ENCODE peak calls at places on chromosomes 16 and 17, in six cellular contexts. Z is endothelial cell, P is lower leg skin, X is RWPE1, G is lower lobe of right lung, W is AG09319. Y is an unnamed sample.

GRCh38 chr17:61903251-61903650 is 24.5 kb downstream of the INTS2 start:
- DNase-seq in W (no peak), X (no peak), Z (no peak), P (no peak), G (no peak), Y (no peak)

GRCh38 chr17:1170739-1171138 is 9.0 kb downstream of the ABR start:
- DNase-seq in P (no peak), W (no peak), X (no peak), Z (no peak), G (no peak), Y (no peak)

GRCh38 chr17:67281053-67281452 is 36.1 kb upstream of the HELZ start:
- DNase-seq in P (no peak), X (no peak), G (no peak), W (no peak), Z (no peak), Y (no peak)

GRCh38 chr16:84174396-84174795 is 12.5 kb downstream of the TAF1C start:
- DNase-seq in X (no peak), Z (no peak), P (no peak), G (no peak), W (no peak), Y (no peak)

GRCh38 chr16:59213952-59214351 is 479.8 kb upstream of the GOT2 start:
- DNase-seq in Z (no peak), G (no peak), P (no peak), W (no peak), X (no peak), Y (no peak)

GRCh38 chr17:40371261-40371929 is 6.9 kb upstream of the GJD3 start:
- DNase-seq in G (no peak), X (no peak), Z (no peak), W (no peak), P (peak), Y (no peak)

GRCh38 chr16:1863681-1864460 is 8.1 kb downstream of the MEIOB start:
- DNase-seq in G (no peak), Z (no peak), X (no peak), P (no peak), W (peak), Y (no peak)

GRCh38 chr17:74637265-74637664 is 13.7 kb upstream of the CD300E start:
- DNase-seq in G (no peak), W (no peak), P (no peak), X (no peak), Z (no peak), Y (no peak)

GRCh38 chr16:57764341-57765159 is 29.0 kb downstream of the KATNB1 start:
- DNase-seq in Z (peak), G (peak), W (peak), P (no peak), X (peak), Y (peak)

GRCh38 chr16:83136924-83137323 is 510.2 kb downstream of the CDH13 start:
- DNase-seq in Z (no peak), W (no peak), P (no peak), X (no peak), G (no peak), Y (no peak)

GRCh38 chr17:42585353-42585752 is 7.8 kb upstream of the PSMC3IP start:
- DNase-seq in X (no peak), W (no peak), P (no peak), Z (no peak), G (no peak), Y (no peak)

GRCh38 chr16:87305505-87306391 is 11.4 kb downstream of the C16orf95 start:
- DNase-seq in X (no peak), Z (no peak), G (no peak), P (no peak), W (peak), Y (no peak)
- TF ChIP-seq CTCF in X (no peak), Z (no peak), G (no peak), P (no peak), W (peak), Y (no peak)

DNA sequence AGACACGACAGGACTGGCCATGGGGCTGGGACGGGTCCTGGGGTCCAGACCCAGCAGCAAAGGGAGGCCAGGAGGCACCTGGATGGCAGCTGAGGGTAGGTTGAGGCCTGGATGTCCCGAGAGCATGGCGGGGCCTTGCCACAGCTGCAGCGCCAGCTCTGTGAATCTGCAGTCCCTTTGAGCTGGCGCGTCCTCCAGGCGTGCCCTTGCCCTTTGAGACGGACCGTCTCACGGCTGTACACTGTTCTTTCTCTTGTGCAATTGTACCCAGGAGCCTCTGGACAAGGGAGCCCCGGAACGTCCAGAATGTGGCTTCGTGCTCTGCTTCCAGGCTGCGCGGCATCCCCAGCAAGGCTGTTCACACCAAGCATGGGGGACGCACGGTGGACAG is 69.5 kb upstream of the CIBAR2 start:
- DNase-seq in W (no peak), Z (no peak), X (no peak), G (peak), P (no peak), Y (no peak)
- TF ChIP-seq CTCF in W (no peak), Z (no peak), X (no peak), G (no peak), P (no peak), Y (no peak)

GRCh38 chr17:9771465-9771864 is 19.9 kb downstream of the DHRS7C start:
- DNase-seq in Z (no peak), W (no peak), X (no peak), G (no peak), P (no peak), Y (no peak)

GRCh38 chr17:9769036-9769695 is 22.2 kb downstream of the DHRS7C start:
- DNase-seq in W (no peak), X (no peak), G (no peak), Z (no peak), P (no peak), Y (no peak)

GRCh38 chr17:9767432-9767991 is 23.9 kb downstream of the DHRS7C start:
- DNase-seq in Z (no peak), W (no peak), G (no peak), X (no peak), P (no peak), Y (no peak)

GRCh38 chr17:9766970-9767369 is 24.4 kb downstream of the DHRS7C start:
- DNase-seq in X (no peak), G (no peak), W (no peak), Z (no peak), P (no peak), Y (no peak)

GRCh38 chr17:9768381-9768934 is 22.9 kb downstream of the DHRS7C start:
- DNase-seq in G (no peak), P (no peak), Z (no peak), X (peak), W (no peak), Y (no peak)
- TF ChIP-seq CTCF in G (peak), P (no peak), Z (peak), X (peak), W (peak), Y (peak)

GRCh38 chr17:12180644-12181261 is 160.1 kb downstream of the MAP2K4 start:
- DNase-seq in Z (peak), X (peak), P (no peak), W (peak), G (no peak), Y (no peak)
- TF ChIP-seq CTCF in Z (peak), X (peak), P (no peak), W (peak), G (peak), Y (peak)

GRCh38 chr17:70098030-70098429 is 23.0 kb downstream of the KCNJ16 start:
- DNase-seq in Z (no peak), W (no peak), X (no peak), G (no peak), P (no peak), Y (no peak)

GRCh38 chr17:70099884-70100283 is 24.9 kb downstream of the KCNJ16 start:
- DNase-seq in X (no peak), G (no peak), Z (peak), P (no peak), W (no peak), Y (no peak)

GRCh38 chr17:70099267-70099666 is 24.2 kb downstream of the KCNJ16 start:
- DNase-seq in Z (no peak), G (no peak), W (no peak), X (no peak), P (no peak), Y (no peak)

GRCh38 chr17:70102531-70102930 is 27.5 kb downstream of the KCNJ16 start:
- DNase-seq in G (no peak), Z (no peak), X (no peak), P (no peak), W (no peak), Y (no peak)

GRCh38 chr17:70100983-70101382 is 26.0 kb downstream of the KCNJ16 start:
- DNase-seq in P (no peak), X (no peak), Z (no peak), W (no peak), G (no peak), Y (no peak)
- TF ChIP-seq CTCF in P (no peak), X (no peak), Z (no peak), W (peak), G (no peak), Y (no peak)

DNA sequence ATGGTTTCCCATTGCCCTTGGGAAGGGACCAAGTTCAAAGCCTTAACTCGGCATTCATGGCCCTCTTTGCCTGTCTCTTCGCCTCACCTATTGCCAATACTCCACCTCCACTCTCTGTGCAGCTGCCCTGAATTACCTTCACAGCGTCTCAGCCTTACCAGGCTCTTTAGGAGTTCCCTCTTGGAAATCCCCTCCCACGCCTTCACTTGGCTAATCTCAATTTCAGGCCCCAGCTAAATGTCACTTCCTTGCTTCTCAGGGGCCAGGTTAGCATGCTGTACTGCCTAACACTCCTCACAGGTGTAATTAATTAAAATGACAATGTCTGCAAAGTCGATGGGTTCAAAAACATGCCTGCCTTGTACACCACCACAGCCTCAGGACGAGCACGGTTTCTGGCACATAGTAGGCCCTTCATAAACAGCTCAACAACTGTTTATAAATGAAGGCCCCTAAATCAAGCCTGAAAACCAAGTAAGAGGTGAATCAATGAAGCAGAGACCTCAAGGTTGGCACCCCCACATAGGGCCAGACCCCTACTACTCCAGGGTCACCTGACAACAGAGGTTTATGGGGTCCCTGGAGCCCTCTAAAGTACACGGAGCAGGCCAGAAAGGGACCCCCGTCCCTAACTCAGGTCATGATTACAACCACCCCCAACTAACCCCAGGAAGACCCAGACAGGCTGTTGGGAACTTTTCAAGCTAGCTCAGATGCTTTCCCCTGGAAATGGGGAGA is 11.2 kb upstream of the EEF2K start:
- DNase-seq in P (no peak), Z (no peak), X (no peak), G (no peak), W (no peak), Y (no peak)
- TF ChIP-seq CTCF in P (no peak), Z (no peak), X (no peak), G (no peak), W (no peak), Y (no peak)

DNA sequence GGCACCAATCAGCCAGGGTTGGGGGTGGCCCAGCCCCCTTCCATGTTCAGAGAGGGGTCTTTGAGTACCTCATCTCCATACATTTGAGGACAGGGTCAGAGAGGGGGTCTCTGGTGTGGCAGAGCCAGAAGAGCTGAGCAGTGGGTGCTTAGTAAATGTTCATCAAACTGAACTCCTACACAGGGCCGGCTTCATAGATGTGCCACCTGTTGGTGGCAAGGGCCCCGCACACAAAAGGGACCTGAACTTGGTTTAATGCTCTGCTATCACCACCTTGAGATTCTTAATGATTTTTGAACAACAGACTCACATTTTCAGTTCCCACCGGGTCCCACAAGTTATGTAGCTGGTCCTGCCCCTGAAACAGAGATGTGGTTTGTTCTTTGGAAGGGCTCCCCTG is 9.0 kb upstream of the C1QL1 start:
- DNase-seq in Z (no peak), W (no peak), G (no peak), X (no peak), P (no peak), Y (no peak)
- TF ChIP-seq CTCF in Z (no peak), W (no peak), G (no peak), X (no peak), P (no peak), Y (no peak)